ENCODE peak calls at places on chromosomes 12 and 14, in four cellular contexts. U is K562, L is SK-N-SH, W is HepG2. E is an unnamed sample.

GRCh38 chr14:73462078-73462715 is 3.9 kb upstream of the NUMB start:
- DNase-seq in U (peak), L (peak), W (peak), E (peak)

GRCh38 chr12:88624911-88625310 is 44.6 kb upstream of the KITLG start:
- DNase-seq in U (no peak), L (no peak), W (no peak), E (no peak)

GRCh38 chr12:96101806-96102205 is 66.4 kb upstream of the LTA4H start:
- DNase-seq in U (no peak), L (no peak), W (no peak), E (no peak)

GRCh38 chr12:42669471-42669997 is 80.0 kb upstream of the PRICKLE1 start:
- DNase-seq in U (no peak), L (no peak), W (no peak), E (no peak)

GRCh38 chr14:88422919-88423318 is 37.5 kb downstream of the SPATA7 start:
- DNase-seq in U (no peak), L (no peak), W (no peak), E (no peak)

GRCh38 chr12:108090107-108090899 is 38.8 kb upstream of the WSCD2 start:
- DNase-seq in U (no peak), L (no peak), W (no peak), E (no peak)

GRCh38 chr12:45130881-45131281 is 80.0 kb upstream of the DBX2 start:
- DNase-seq in U (peak), L (peak), W (peak), E (peak)

GRCh38 chr14:51216602-51217001 is 23.4 kb upstream of the TMX1 start:
- DNase-seq in U (no peak), L (no peak), W (no peak), E (no peak)

GRCh38 chr12:82910246-82910893 is 223.7 kb downstream of the TMTC2 start:
- DNase-seq in U (no peak), L (no peak), W (no peak), E (no peak)

GRCh38 chr12:49059385-49060232 is 985 bp downstream of the KMT2D start:
- DNase-seq in U (no peak), L (no peak), W (no peak), E (peak)

GRCh38 chr12:84874125-84874824 is 38.3 kb downstream of the SLC6A15 start:
- DNase-seq in U (peak), L (peak), W (peak), E (peak)

GRCh38 chr12:122836027-122836921 is 1.0 kb downstream of the HIP1R start:
- DNase-seq in U (peak), L (peak), W (peak), E (peak)

GRCh38 chr12:76080017-76080728 is 4.3 kb downstream of the NAP1L1 start:
- DNase-seq in U (no peak), L (no peak), W (peak), E (no peak)

GRCh38 chr12:116615141-116615861 is 56.1 kb downstream of the MAP1LC3B2 start:
- DNase-seq in U (no peak), L (no peak), W (no peak), E (no peak)

GRCh38 chr12:30515351-30515750 is 180.3 kb downstream of the IPO8 start:
- DNase-seq in U (no peak), L (peak), W (peak), E (no peak)

GRCh38 chr14:59852350-59852749 is 18.2 kb downstream of the RTN1 start:
- DNase-seq in U (no peak), L (no peak), W (no peak), E (no peak)

GRCh38 chr12:131711551-131712205 is 788 bp downstream of the SFSWAP start:
- DNase-seq in U (peak), L (no peak), W (no peak), E (no peak)

GRCh38 chr12:53602176-53602942 is 23.8 kb downstream of the ATF7 start:
- DNase-seq in U (no peak), L (no peak), W (no peak), E (no peak)

GRCh38 chr12:119729871-119730270 is 61.9 kb downstream of the PRKAB1 start:
- DNase-seq in U (no peak), L (no peak), W (no peak), E (no peak)

GRCh38 chr12:119725523-119725922 is 57.6 kb downstream of the PRKAB1 start:
- DNase-seq in U (no peak), L (no peak), W (no peak), E (no peak)

GRCh38 chr12:119730381-119730780 is 62.4 kb downstream of the PRKAB1 start:
- DNase-seq in U (no peak), L (no peak), W (no peak), E (no peak)

GRCh38 chr12:119727600-119728436 is 59.9 kb downstream of the PRKAB1 start:
- DNase-seq in U (no peak), L (no peak), W (no peak), E (no peak)

GRCh38 chr12:119728437-119728730 is 60.5 kb downstream of the PRKAB1 start:
- DNase-seq in U (no peak), L (no peak), W (no peak), E (no peak)
- TF ChIP-seq JUND in U (no peak), L (no peak), W (no peak), E (no peak)

GRCh38 chr12:11822071-11822818 is 172.8 kb downstream of the ETV6 start:
- DNase-seq in U (no peak), L (no peak), W (no peak), E (no peak)
- TF ChIP-seq JUND in U (no peak), L (no peak), W (no peak), E (no peak)

DNA sequence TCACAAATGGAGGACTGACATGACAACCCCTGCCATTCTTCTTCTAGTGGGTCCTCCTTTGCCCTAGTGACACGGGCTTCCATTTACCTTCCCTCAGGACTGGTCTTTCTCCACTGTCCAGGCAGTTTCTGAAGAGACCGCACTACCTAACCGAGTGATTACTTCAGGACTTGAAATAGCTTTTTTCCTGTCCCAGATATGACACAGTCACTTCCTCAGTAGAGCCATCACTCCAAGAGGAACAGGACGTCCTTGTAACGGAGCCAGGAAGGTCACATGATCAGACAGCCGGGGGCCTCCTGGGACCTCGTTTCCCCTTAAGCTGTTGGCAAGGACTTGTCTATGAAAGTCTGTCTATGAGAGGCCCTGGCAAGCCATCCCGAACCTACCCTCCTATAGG is 62.3 kb downstream of the FOS start:
- DNase-seq in U (no peak), L (no peak), W (no peak), E (no peak)
- TF ChIP-seq JUND in U (no peak), L (no peak), W (no peak), E (no peak)

GRCh38 chr12:128228581-128228980 is 38.4 kb upstream of the TMEM132C start:
- DNase-seq in U (no peak), L (no peak), W (no peak), E (no peak)
- TF ChIP-seq JUND in U (no peak), L (no peak), W (no peak), E (no peak)

GRCh38 chr14:30971586-30971985 is 53.9 kb upstream of the AP4S1 start:
- DNase-seq in U (no peak), L (no peak), W (no peak), E (no peak)

GRCh38 chr14:30977752-30978151 is 47.7 kb upstream of the AP4S1 start:
- DNase-seq in U (no peak), L (no peak), W (no peak), E (no peak)

GRCh38 chr14:30972882-30973582 is 52.4 kb upstream of the AP4S1 start:
- DNase-seq in U (no peak), L (no peak), W (no peak), E (no peak)

DNA sequence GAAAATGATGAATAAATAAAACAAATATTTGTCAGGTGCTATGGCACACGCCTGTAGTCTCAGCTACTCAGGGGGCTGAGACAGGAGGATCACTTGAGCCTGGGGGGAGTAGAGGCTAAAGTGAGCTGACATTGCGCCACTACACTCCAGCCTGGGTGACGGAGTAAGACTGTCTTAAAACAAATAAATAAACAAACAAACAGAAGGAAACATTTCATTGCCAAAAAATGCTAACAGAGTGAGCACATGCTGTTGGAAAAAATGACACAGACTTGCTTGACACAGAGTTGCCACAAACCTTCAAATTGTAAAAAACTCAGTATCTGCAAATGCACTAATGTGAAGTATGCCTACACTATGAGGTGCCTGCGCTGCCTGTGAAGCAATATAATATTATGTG is 50.8 kb upstream of the AP4S1 start:
- DNase-seq in U (no peak), L (no peak), W (no peak), E (peak)
- TF ChIP-seq JUND in U (no peak), L (no peak), W (no peak), E (no peak)

DNA sequence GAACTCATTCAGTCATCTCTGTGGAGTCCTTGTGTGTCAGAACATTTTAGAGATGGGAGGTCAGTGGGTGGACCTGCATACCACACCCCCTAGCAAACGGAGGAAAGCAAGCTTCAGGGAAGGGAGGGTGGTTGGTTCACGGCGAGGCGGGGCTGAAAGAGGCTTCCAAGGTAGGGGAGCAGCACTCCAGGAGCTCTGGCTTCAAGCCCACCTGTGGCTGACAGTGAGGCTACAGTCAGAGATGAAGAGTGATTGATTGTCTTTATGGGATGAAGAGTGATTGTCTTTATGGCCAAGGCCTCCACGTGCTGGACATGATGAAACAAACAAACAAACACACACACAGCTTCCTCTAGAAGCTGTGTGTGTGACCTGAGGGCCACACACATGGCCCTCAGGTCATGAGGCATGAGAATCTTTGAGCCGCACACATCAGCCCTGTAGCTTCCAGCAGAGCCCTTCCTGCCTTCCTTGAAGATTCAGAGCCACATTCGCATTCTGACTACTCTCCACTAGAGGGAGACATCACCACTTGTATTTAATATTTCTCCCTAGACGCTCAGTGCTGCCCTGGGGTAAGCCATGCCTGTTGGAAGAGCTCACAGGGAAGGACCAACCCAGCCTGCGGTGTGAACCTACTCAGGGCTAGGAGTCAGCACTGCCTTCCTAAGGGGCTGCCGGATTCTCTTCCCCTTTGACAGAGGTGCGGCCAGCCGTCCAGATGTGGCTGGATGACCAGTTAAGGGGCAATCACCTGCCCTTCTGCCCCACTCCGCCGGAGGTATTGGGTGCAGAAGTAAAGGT is 54.4 kb upstream of the KCNA1 start:
- DNase-seq in U (peak), L (peak), W (peak), E (peak)
- TF ChIP-seq JUND in U (no peak), L (no peak), W (no peak), E (no peak)

GRCh38 chr14:75989134-75989533 is 3.6 kb downstream of the IFT43 start:
- DNase-seq in U (no peak), L (no peak), W (peak), E (no peak)
- TF ChIP-seq JUND in U (no peak), L (no peak), W (no peak), E (no peak)

DNA sequence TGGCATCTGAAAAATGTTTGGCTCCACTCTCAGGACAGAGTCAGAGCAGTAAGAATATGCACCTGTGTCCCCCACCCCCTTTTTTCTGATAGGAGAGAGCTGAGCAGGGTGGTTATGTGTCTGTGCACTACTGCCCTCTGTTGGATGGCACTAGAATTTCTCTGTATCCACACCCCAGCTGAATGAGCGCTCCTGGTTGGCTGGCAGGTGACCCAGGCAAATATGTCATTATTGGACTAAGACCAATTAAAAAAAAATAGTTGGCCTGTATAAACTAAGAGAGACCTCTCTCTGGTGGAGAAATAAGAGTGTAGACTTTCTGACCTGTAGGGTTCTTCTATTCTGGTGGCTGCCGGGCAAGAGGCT is 107.0 kb downstream of the PTCSC3 start:
- DNase-seq in U (peak), L (peak), W (peak), E (peak)
- TF ChIP-seq JUND in U (no peak), L (no peak), W (no peak), E (no peak)

GRCh38 chr12:57106021-57106708 is 5.0 kb downstream of the STAT6 start:
- DNase-seq in U (no peak), L (peak), W (no peak), E (no peak)
- TF ChIP-seq JUND in U (no peak), L (no peak), W (no peak), E (no peak)

GRCh38 chr12:46523863-46524770 is 151.5 kb upstream of the SLC38A2 start:
- DNase-seq in U (peak), L (no peak), W (peak), E (no peak)

GRCh38 chr12:46522141-46522540 is 149.6 kb upstream of the SLC38A2 start:
- DNase-seq in U (no peak), L (no peak), W (no peak), E (no peak)

GRCh38 chr12:46524778-46525177 is 152.2 kb upstream of the SLC38A2 start:
- DNase-seq in U (no peak), L (peak), W (no peak), E (no peak)

GRCh38 chr12:46521145-46521544 is 148.6 kb upstream of the SLC38A2 start:
- DNase-seq in U (no peak), L (no peak), W (no peak), E (no peak)

DNA sequence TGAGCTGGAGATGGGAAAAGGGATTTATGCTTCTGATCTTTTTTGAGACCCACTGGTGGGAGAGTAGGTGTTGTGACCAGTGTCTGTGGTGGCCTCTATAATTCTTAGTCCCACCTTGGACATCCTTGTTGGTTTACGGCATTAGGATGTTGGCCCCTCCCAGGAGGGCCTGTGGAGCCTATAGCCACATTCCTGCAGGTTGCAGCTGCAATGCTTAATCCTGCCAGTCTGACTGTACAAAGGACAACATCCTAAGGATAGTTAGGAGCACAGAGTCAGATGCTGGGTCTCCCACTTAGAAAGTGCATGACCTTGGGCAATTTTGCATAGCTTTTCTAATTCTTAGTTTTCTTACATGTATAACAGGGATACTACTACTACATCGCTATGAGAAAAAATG is 150.9 kb upstream of the SLC38A2 start:
- DNase-seq in U (no peak), L (no peak), W (peak), E (no peak)
- TF ChIP-seq JUND in U (no peak), L (no peak), W (no peak), E (no peak)